ENCODE peak calls at places on chromosomes 16 and 17, in six cellular contexts. T, A, U, R, Z and W are unnamed samples.

GRCh38 chr16:66427036-66427446 is at the start of gene BEAN1:
- DNase-seq in Z (peak; percentile 9), R (no peak), A (no peak), T (no peak), U (no peak), W (no peak)

GRCh38 chr17:72666519-72666874 is 426.0 kb downstream of the SLC39A11 start:
- DNase-seq in Z (no peak), A (peak; percentile 84), R (no peak), T (no peak), U (no peak), W (no peak)

GRCh38 chr16:1301562-1301961 is 7.9 kb upstream of the UBE2I start:
- DNase-seq in U (no peak), R (no peak), T (no peak), Z (no peak), A (no peak), W (no peak)

GRCh38 chr17:28615260-28615940 is 1.4 kb upstream of the RSKR start:
- DNase-seq in R (no peak), A (no peak), Z (peak; percentile 84), T (no peak), U (no peak), W (no peak)

GRCh38 chr17:77445908-77446535 is 305.3 kb downstream of the SEC14L1 start:
- DNase-seq in U (peak; percentile 76), T (peak; percentile 62), A (no peak), Z (no peak), R (no peak), W (peak; percentile 70)

GRCh38 chr17:64066709-64067108 is 46.3 kb upstream of the ICAM2 start:
- DNase-seq in T (peak; percentile 23), R (no peak), A (no peak), Z (no peak), U (no peak), W (no peak)

GRCh38 chr16:4660454-4661007 is 32.8 kb upstream of the NUDT16L1 start:
- DNase-seq in U (no peak), T (peak; percentile 33), Z (peak; percentile 88), R (peak; percentile 33), A (peak; percentile 73), W (no peak)

GRCh38 chr16:20241321-20241720 is 86.0 kb downstream of the GP2 start:
- DNase-seq in Z (no peak), R (no peak), T (no peak), U (no peak), A (no peak), W (no peak)

GRCh38 chr17:56185905-56186783 is 32.9 kb downstream of the ANKFN1 start:
- DNase-seq in R (no peak), Z (no peak), A (no peak), U (no peak), T (no peak), W (no peak)

GRCh38 chr17:35028531-35029262 is 34.8 kb downstream of the RFFL start:
- DNase-seq in Z (no peak), T (no peak), A (no peak), U (no peak), R (no peak), W (no peak)

GRCh38 chr17:44350733-44351226 is 5.7 kb downstream of the GRN start:
- DNase-seq in U (no peak), A (peak; percentile 58), R (peak; percentile 33), T (peak; percentile 58), Z (peak; percentile 39), W (peak; percentile 64)

GRCh38 chr16:3655030-3655790 is 719 bp downstream of the DNASE1 start:
- DNase-seq in U (peak; percentile 22), A (no peak), T (no peak), R (no peak), Z (no peak), W (no peak)

GRCh38 chr17:28763804-28764266 is 20.0 kb downstream of the TRAF4 start:
- DNase-seq in R (peak; percentile 61), Z (peak; percentile 51), A (peak; percentile 66), T (peak; percentile 66), U (peak; percentile 63), W (peak; percentile 76)

GRCh38 chr17:48925251-48925990 is 17.2 kb downstream of the UBE2Z start:
- DNase-seq in U (no peak), Z (no peak), R (no peak), A (no peak), T (no peak), W (no peak)

GRCh38 chr17:10394201-10394887 is 21.5 kb upstream of the MYH13 start:
- DNase-seq in U (no peak), Z (no peak), A (no peak), R (no peak), T (no peak), W (no peak)

GRCh38 chr16:84913315-84913714 is 93.5 kb downstream of the CRISPLD2 start:
- DNase-seq in Z (peak; percentile 18), R (no peak), T (no peak), A (no peak), U (peak; percentile 43), W (no peak)

GRCh38 chr17:12985431-12986285 is 32.2 kb downstream of the ELAC2 start:
- DNase-seq in Z (peak; percentile 10), R (no peak), T (no peak), U (no peak), A (no peak), W (no peak)

GRCh38 chr16:84597518-84598390 is 20.1 kb downstream of the COTL1 start:
- DNase-seq in U (no peak), Z (no peak), A (no peak), R (no peak), T (no peak), W (no peak)

GRCh38 chr16:75226550-75227360 is 8.0 kb downstream of the CTRB1 start:
- DNase-seq in Z (no peak), A (no peak), U (no peak), R (no peak), T (no peak), W (no peak)

GRCh38 chr17:30360396-30360795 is 18.3 kb upstream of the CPD start:
- DNase-seq in R (no peak), Z (no peak), A (no peak), U (no peak), T (no peak), W (no peak)

GRCh38 chr17:59387351-59388069 is 56.1 kb downstream of the YPEL2 start:
- DNase-seq in A (no peak), Z (peak; percentile 20), U (no peak), R (no peak), T (no peak), W (no peak)

GRCh38 chr17:57493171-57493570 is 236.8 kb downstream of the MSI2 start:
- DNase-seq in Z (no peak), U (no peak), T (no peak), R (no peak), A (no peak), W (no peak)

GRCh38 chr17:83064021-83064731 is 15.2 kb upstream of the METRNL start:
- DNase-seq in U (no peak), A (no peak), T (no peak), R (no peak), Z (no peak), W (no peak)

GRCh38 chr16:89093602-89094251 is at the start of gene ACSF3:
- DNase-seq in R (no peak), T (peak; percentile 60), Z (peak; percentile 19), U (no peak), A (peak; percentile 42), W (peak; percentile 51)

GRCh38 chr17:1492249-1493206 is at the start of gene MYO1C:
- DNase-seq in Z (no peak), A (no peak), U (no peak), R (no peak), T (no peak), W (no peak)

GRCh38 chr17:73349138-73349537 is 37.3 kb upstream of the CDC42EP4 start:
- DNase-seq in T (no peak), U (no peak), A (no peak), Z (no peak), R (peak; percentile 23), W (no peak)

GRCh38 chr16:67281536-67282446 is 2.5 kb downstream of the PLEKHG4 start:
- DNase-seq in Z (no peak), T (no peak), R (no peak), U (no peak), A (no peak), W (no peak)

GRCh38 chr16:84303023-84303422 is 8.3 kb downstream of the WFDC1 start:
- DNase-seq in T (no peak), Z (no peak), A (no peak), R (no peak), U (peak; percentile 46), W (no peak)

GRCh38 chr17:3025421-3026124 is 37.8 kb downstream of the OR1D5 start:
- DNase-seq in R (no peak), U (no peak), Z (no peak), T (no peak), A (no peak), W (no peak)

GRCh38 chr16:6861136-6861535 is 471.5 kb upstream of the RBFOX1 start:
- DNase-seq in Z (no peak), T (no peak), R (no peak), A (no peak), U (no peak), W (no peak)

GRCh38 chr16:51113254-51114125 is 37.6 kb downstream of the SALL1 start:
- DNase-seq in U (no peak), R (no peak), A (no peak), T (no peak), Z (no peak), W (peak; percentile 37)

GRCh38 chr17:19867654-19868395 is at the start of gene ULK2:
- DNase-seq in A (peak; percentile 58), T (peak; percentile 40), U (peak; percentile 36), Z (peak; percentile 38), R (peak; percentile 19), W (peak; percentile 42)

GRCh38 chr17:9256944-9257629 is 235.8 kb downstream of the NTN1 start:
- DNase-seq in Z (no peak), U (no peak), T (no peak), R (no peak), A (peak; percentile 34), W (no peak)

GRCh38 chr17:37698132-37698615 is 46.7 kb downstream of the HNF1B start:
- DNase-seq in A (no peak), U (no peak), T (no peak), R (no peak), Z (no peak), W (no peak)